ENCODE peak calls at places on chromosomes 5 and 9, in five cellular contexts. Y is sigmoid colon, S is neural crest cell, Q is hippocampal formation, A is hypothalamus. D is an unnamed sample.

GRCh38 chr5:14379739-14380497 is 201.7 kb upstream of the OTULINL start:
- DNase-seq in Y (no peak), Q (no peak), A (no peak), S (no peak), D (no peak)

GRCh38 chr5:146731909-146732659 is 146.5 kb downstream of the PPP2R2B start:
- DNase-seq in Y (no peak), Q (no peak), A (no peak), S (no peak), D (no peak)

GRCh38 chr5:61995486-61995885 is 310.5 kb upstream of the KIF2A start:
- DNase-seq in A (no peak), Q (no peak), S (no peak), Y (no peak), D (no peak)

GRCh38 chr5:82808960-82809359 is 268.2 kb downstream of the TMEM167A start:
- DNase-seq in A (no peak), S (no peak), Y (no peak), Q (no peak), D (no peak)

GRCh38 chr9:16413509-16414016 is 456.9 kb downstream of the BNC2 start:
- DNase-seq in A (no peak), Y (peak; percentile 71), S (no peak), Q (no peak), D (no peak)

GRCh38 chr9:33151007-33151557 is 16.1 kb downstream of the B4GALT1 start:
- DNase-seq in A (no peak), Q (no peak), S (no peak), Y (peak; percentile 87), D (no peak)

GRCh38 chr5:158435161-158435616 is 576.2 kb upstream of the CLINT1 start:
- DNase-seq in A (no peak), Q (no peak), S (no peak), Y (no peak), D (no peak)

GRCh38 chr5:127898551-127899213 is 184.9 kb upstream of the SLC12A2 start:
- DNase-seq in A (no peak), Q (no peak), S (no peak), Y (no peak), D (no peak)

GRCh38 chr5:135829681-135830383 is 4.6 kb upstream of the SLC25A48 start:
- DNase-seq in S (peak; percentile 72), Y (peak; percentile 87), A (peak; percentile 30), Q (peak; percentile 62), D (no peak)

GRCh38 chr5:59533730-59534108 is 359.8 kb downstream of the PDE4D start:
- DNase-seq in Q (no peak), S (no peak), A (no peak), Y (no peak), D (no peak)

GRCh38 chr9:69193685-69194032 is 19.6 kb downstream of the TJP2 start:
- DNase-seq in S (no peak), Y (no peak), A (no peak), Q (no peak), D (no peak)

GRCh38 chr9:33080534-33080933 is 4.1 kb upstream of the SMU1 start:
- DNase-seq in Q (no peak), S (no peak), Y (no peak), A (no peak), D (no peak)

GRCh38 chr9:6068983-6069382 is 53.6 kb upstream of the RANBP6 start:
- DNase-seq in A (no peak), Y (no peak), S (no peak), Q (no peak), D (no peak)

GRCh38 chr5:176152191-176152932 is 85.9 kb upstream of the SIMC1 start:
- DNase-seq in S (no peak), Q (no peak), Y (no peak), A (no peak), D (no peak)

GRCh38 chr9:128633601-128634000 is 23.0 kb downstream of the DYNC2I2 start:
- DNase-seq in S (no peak), A (no peak), Y (no peak), Q (no peak), D (no peak)

GRCh38 chr9:114300153-114300845 is 22.6 kb upstream of the ORM1 start:
- DNase-seq in A (no peak), Q (no peak), Y (peak; percentile 55), S (no peak), D (no peak)

GRCh38 chr9:15389173-15389572 is 33.5 kb upstream of the SNAPC3 start:
- DNase-seq in A (no peak), Y (no peak), S (no peak), Q (no peak), D (no peak)

GRCh38 chr9:133429641-133430161 is 7.5 kb downstream of the ADAMTS13 start:
- DNase-seq in A (no peak), Y (no peak), S (peak; percentile 45), Q (no peak), D (peak; percentile 19)

D was measured in activated gamma-delta T cell treated with Interleukin-2 at 50 U/mL for 16 hours.